ENCODE peak calls at places on chromosome X, in nine cellular contexts. One of them, this sample, is unnamed.

GRCh38 chrX:16320765-16321355 is 153.6 kb downstream of the MAGEB17 start:
- DNase-seq in CD4-positive, alpha-beta T cell: no peak
- DNase-seq in mesenchymal stem cell: peak; percentile 65
- DNase-seq in cardiac muscle cell: no peak
- DNase-seq in CD8-positive, alpha-beta memory T cell: no peak
- DNase-seq in Peyer's patch: no peak
- DNase-seq in SK-N-SH: no peak
- DNase-seq in IMR-90: peak; percentile 77
- DNase-seq in ovary: no peak
- DNase-seq in this sample: no peak

GRCh38 chrX:33204889-33205288 is 6.5 kb downstream of the DMD start:
- DNase-seq in CD8-positive, alpha-beta memory T cell: no peak
- DNase-seq in SK-N-SH: no peak
- DNase-seq in IMR-90: peak; percentile 59
- DNase-seq in ovary: no peak
- DNase-seq in Peyer's patch: no peak
- DNase-seq in cardiac muscle cell: no peak
- DNase-seq in CD4-positive, alpha-beta T cell: no peak
- DNase-seq in mesenchymal stem cell: no peak
- DNase-seq in this sample: no peak

GRCh38 chrX:49960061-49960460 is 37.7 kb downstream of the CLCN5 start:
- DNase-seq in IMR-90: no peak
- DNase-seq in mesenchymal stem cell: no peak
- DNase-seq in CD4-positive, alpha-beta T cell: no peak
- DNase-seq in CD8-positive, alpha-beta memory T cell: no peak
- DNase-seq in SK-N-SH: no peak
- DNase-seq in cardiac muscle cell: no peak
- DNase-seq in ovary: no peak
- DNase-seq in Peyer's patch: no peak
- DNase-seq in this sample: no peak

GRCh38 chrX:109830704-109831206 is 97.7 kb upstream of the ACSL4 start:
- DNase-seq in SK-N-SH: no peak
- DNase-seq in ovary: no peak
- DNase-seq in IMR-90: peak; percentile 75
- DNase-seq in CD4-positive, alpha-beta T cell: no peak
- DNase-seq in Peyer's patch: no peak
- DNase-seq in CD8-positive, alpha-beta memory T cell: no peak
- DNase-seq in mesenchymal stem cell: peak; percentile 81
- DNase-seq in cardiac muscle cell: no peak
- DNase-seq in this sample: no peak

GRCh38 chrX:122188751-122189150 is 995.3 kb upstream of the GRIA3 start:
- DNase-seq in IMR-90: no peak
- DNase-seq in CD4-positive, alpha-beta T cell: no peak
- DNase-seq in Peyer's patch: no peak
- DNase-seq in mesenchymal stem cell: no peak
- DNase-seq in ovary: no peak
- DNase-seq in CD8-positive, alpha-beta memory T cell: no peak
- DNase-seq in SK-N-SH: no peak
- DNase-seq in cardiac muscle cell: no peak
- DNase-seq in this sample: no peak

GRCh38 chrX:11151799-11152591 is 40.9 kb downstream of the HCCS start:
- DNase-seq in Peyer's patch: no peak
- DNase-seq in CD8-positive, alpha-beta memory T cell: no peak
- DNase-seq in IMR-90: no peak
- DNase-seq in CD4-positive, alpha-beta T cell: no peak
- DNase-seq in ovary: no peak
- DNase-seq in mesenchymal stem cell: no peak
- DNase-seq in cardiac muscle cell: no peak
- DNase-seq in SK-N-SH: no peak
- DNase-seq in this sample: no peak

GRCh38 chrX:120604359-120604782 is 470 bp downstream of the MCTS1 start:
- DNase-seq in CD8-positive, alpha-beta memory T cell: peak; percentile 31
- DNase-seq in Peyer's patch: no peak
- DNase-seq in mesenchymal stem cell: peak; percentile 61
- DNase-seq in CD4-positive, alpha-beta T cell: no peak
- DNase-seq in SK-N-SH: peak; percentile 55
- DNase-seq in IMR-90: peak; percentile 33
- DNase-seq in ovary: no peak
- DNase-seq in cardiac muscle cell: peak; percentile 1
- DNase-seq in this sample: no peak

GRCh38 chrX:135327299-135327698 is 18.0 kb downstream of the ETDC start:
- DNase-seq in IMR-90: peak; percentile 94
- DNase-seq in mesenchymal stem cell: peak; percentile 61
- DNase-seq in CD4-positive, alpha-beta T cell: no peak
- DNase-seq in SK-N-SH: no peak
- DNase-seq in cardiac muscle cell: no peak
- DNase-seq in CD8-positive, alpha-beta memory T cell: no peak
- DNase-seq in ovary: no peak
- DNase-seq in Peyer's patch: no peak
- DNase-seq in this sample: no peak

GRCh38 chrX:54134269-54134668 is 48.8 kb downstream of the FAM120C start:
- DNase-seq in mesenchymal stem cell: no peak
- DNase-seq in CD8-positive, alpha-beta memory T cell: no peak
- DNase-seq in CD4-positive, alpha-beta T cell: no peak
- DNase-seq in cardiac muscle cell: no peak
- DNase-seq in SK-N-SH: no peak
- DNase-seq in ovary: no peak
- DNase-seq in IMR-90: no peak
- DNase-seq in Peyer's patch: no peak
- DNase-seq in this sample: no peak

GRCh38 chrX:69031181-69031580 is 134.1 kb downstream of the PJA1 start:
- DNase-seq in cardiac muscle cell: peak; percentile 36
- DNase-seq in ovary: no peak
- DNase-seq in CD4-positive, alpha-beta T cell: no peak
- DNase-seq in mesenchymal stem cell: no peak
- DNase-seq in CD8-positive, alpha-beta memory T cell: no peak
- DNase-seq in IMR-90: no peak
- DNase-seq in SK-N-SH: peak; percentile 51
- DNase-seq in Peyer's patch: no peak
- DNase-seq in this sample: peak; percentile 7

GRCh38 chrX:12210921-12211320 is 72.6 kb downstream of the FRMPD4 start:
- DNase-seq in CD8-positive, alpha-beta memory T cell: no peak
- DNase-seq in ovary: no peak
- DNase-seq in SK-N-SH: no peak
- DNase-seq in mesenchymal stem cell: peak; percentile 6
- DNase-seq in cardiac muscle cell: no peak
- DNase-seq in Peyer's patch: no peak
- DNase-seq in IMR-90: peak; percentile 31
- DNase-seq in CD4-positive, alpha-beta T cell: no peak
- DNase-seq in this sample: no peak

GRCh38 chrX:22220941-22221340 is 51.8 kb upstream of the CBLL2 start:
- DNase-seq in Peyer's patch: no peak
- DNase-seq in cardiac muscle cell: no peak
- DNase-seq in ovary: no peak
- DNase-seq in IMR-90: peak; percentile 88
- DNase-seq in CD4-positive, alpha-beta T cell: no peak
- DNase-seq in mesenchymal stem cell: peak; percentile 72
- DNase-seq in CD8-positive, alpha-beta memory T cell: no peak
- DNase-seq in SK-N-SH: no peak
- DNase-seq in this sample: no peak

GRCh38 chrX:634306-634958 is 3.8 kb downstream of the SHOX start:
- DNase-seq in IMR-90: no peak
- DNase-seq in SK-N-SH: no peak
- DNase-seq in CD8-positive, alpha-beta memory T cell: no peak
- DNase-seq in CD4-positive, alpha-beta T cell: no peak
- DNase-seq in Peyer's patch: no peak
- DNase-seq in mesenchymal stem cell: no peak
- DNase-seq in ovary: no peak
- DNase-seq in cardiac muscle cell: no peak
- DNase-seq in this sample: no peak

GRCh38 chrX:1435241-1435900 is 17.3 kb downstream of the ASMTL start:
- DNase-seq in CD8-positive, alpha-beta memory T cell: no peak
- DNase-seq in IMR-90: no peak
- DNase-seq in Peyer's patch: peak; percentile 42
- DNase-seq in SK-N-SH: no peak
- DNase-seq in mesenchymal stem cell: no peak
- DNase-seq in cardiac muscle cell: no peak
- DNase-seq in ovary: no peak
- DNase-seq in CD4-positive, alpha-beta T cell: no peak
- DNase-seq in this sample: no peak

DNA sequence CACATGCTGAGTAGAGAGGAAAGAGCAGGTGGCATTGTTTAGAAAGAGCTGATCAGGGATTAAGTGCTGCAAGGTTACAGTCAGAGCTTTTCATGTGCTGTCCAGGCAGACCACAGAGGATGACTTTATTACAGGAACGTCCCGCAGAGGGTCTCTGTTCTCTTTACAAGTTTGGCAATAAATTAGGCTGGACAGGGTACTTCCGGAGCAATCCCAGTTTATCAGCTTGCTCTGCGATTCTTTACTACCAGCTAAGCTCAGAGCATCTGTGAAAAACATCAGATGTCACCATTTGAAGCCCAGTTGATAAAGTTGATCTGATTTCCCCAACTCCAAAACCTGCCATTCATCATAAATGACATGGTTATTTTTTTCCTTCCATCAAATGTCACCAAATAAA is 633.1 kb downstream of the NLGN4X start:
- DNase-seq in ovary: no peak
- DNase-seq in CD8-positive, alpha-beta memory T cell: no peak
- DNase-seq in cardiac muscle cell: no peak
- DNase-seq in CD4-positive, alpha-beta T cell: no peak
- DNase-seq in mesenchymal stem cell: no peak
- DNase-seq in SK-N-SH: peak; percentile 17
- DNase-seq in IMR-90: no peak
- DNase-seq in Peyer's patch: no peak
- DNase-seq in this sample: no peak
- H3K9me3 ChIP-seq in ovary: no peaks in the 10 kb centered on the region
- H3K9me3 ChIP-seq in CD8-positive, alpha-beta memory T cell: no peaks in the 10 kb centered on the region
- H3K9me3 ChIP-seq in cardiac muscle cell: no peaks in the 10 kb centered on the region
- H3K9me3 ChIP-seq in CD4-positive, alpha-beta T cell: no peaks in the 10 kb centered on the region
- H3K9me3 ChIP-seq in mesenchymal stem cell: peaks cover 14% of the 10 kb centered on the region
- H3K9me3 ChIP-seq in SK-N-SH: no peaks in the 10 kb centered on the region
- H3K9me3 ChIP-seq in IMR-90: peaks cover 4% of the 10 kb centered on the region
- H3K9me3 ChIP-seq in Peyer's patch: no peaks in the 10 kb centered on the region
- H3K9me3 ChIP-seq in this sample: no peaks in the 10 kb centered on the region

GRCh38 chrX:47456080-47456479 is 26.9 kb downstream of the ZNF41 start:
- DNase-seq in cardiac muscle cell: no peak
- DNase-seq in Peyer's patch: no peak
- DNase-seq in IMR-90: no peak
- DNase-seq in mesenchymal stem cell: no peak
- DNase-seq in ovary: no peak
- DNase-seq in CD4-positive, alpha-beta T cell: no peak
- DNase-seq in SK-N-SH: no peak
- DNase-seq in CD8-positive, alpha-beta memory T cell: no peak
- DNase-seq in this sample: no peak

GRCh38 chrX:47448165-47448806 is 34.7 kb downstream of the ZNF41 start:
- DNase-seq in CD4-positive, alpha-beta T cell: no peak
- DNase-seq in mesenchymal stem cell: no peak
- DNase-seq in SK-N-SH: no peak
- DNase-seq in CD8-positive, alpha-beta memory T cell: no peak
- DNase-seq in ovary: no peak
- DNase-seq in cardiac muscle cell: no peak
- DNase-seq in IMR-90: no peak
- DNase-seq in Peyer's patch: no peak
- DNase-seq in this sample: no peak

GRCh38 chrX:47447607-47448006 is 35.4 kb downstream of the ZNF41 start:
- DNase-seq in Peyer's patch: no peak
- DNase-seq in IMR-90: no peak
- DNase-seq in CD4-positive, alpha-beta T cell: no peak
- DNase-seq in cardiac muscle cell: no peak
- DNase-seq in SK-N-SH: no peak
- DNase-seq in CD8-positive, alpha-beta memory T cell: no peak
- DNase-seq in ovary: no peak
- DNase-seq in mesenchymal stem cell: no peak
- DNase-seq in this sample: no peak

GRCh38 chrX:47446971-47447370 is 36.1 kb downstream of the ZNF41 start:
- DNase-seq in CD8-positive, alpha-beta memory T cell: no peak
- DNase-seq in ovary: no peak
- DNase-seq in mesenchymal stem cell: no peak
- DNase-seq in cardiac muscle cell: no peak
- DNase-seq in CD4-positive, alpha-beta T cell: no peak
- DNase-seq in IMR-90: no peak
- DNase-seq in Peyer's patch: no peak
- DNase-seq in SK-N-SH: no peak
- DNase-seq in this sample: no peak

DNA sequence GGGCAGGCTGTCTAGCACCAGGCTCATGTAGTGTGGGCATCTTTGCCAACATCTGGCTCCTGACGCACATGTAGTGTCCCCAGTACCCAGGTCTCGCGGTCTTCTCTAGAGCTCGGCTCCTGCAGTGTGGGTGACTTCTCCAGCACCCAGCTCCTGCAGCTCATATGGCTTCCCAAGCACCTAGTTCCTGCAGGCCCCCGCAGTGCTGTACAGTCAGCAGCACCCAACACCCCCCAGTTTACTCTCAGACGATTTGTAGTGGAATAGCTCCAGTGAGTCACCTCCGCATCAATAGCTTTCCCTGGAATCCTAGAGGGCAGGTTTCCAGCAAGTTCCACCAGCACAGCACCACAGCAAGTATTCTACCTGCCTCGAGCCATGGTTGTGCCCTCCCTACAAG is 30.9 kb downstream of the ZNF41 start:
- DNase-seq in CD4-positive, alpha-beta T cell: no peak
- DNase-seq in SK-N-SH: no peak
- DNase-seq in ovary: no peak
- DNase-seq in CD8-positive, alpha-beta memory T cell: no peak
- DNase-seq in Peyer's patch: no peak
- DNase-seq in IMR-90: no peak
- DNase-seq in cardiac muscle cell: no peak
- DNase-seq in mesenchymal stem cell: no peak
- DNase-seq in this sample: no peak
- H3K9me3 ChIP-seq in CD4-positive, alpha-beta T cell: peaks cover 27% of the 10 kb centered on the region
- H3K9me3 ChIP-seq in SK-N-SH: no peaks in the 10 kb centered on the region
- H3K9me3 ChIP-seq in ovary: peaks cover 6% of the 10 kb centered on the region
- H3K9me3 ChIP-seq in CD8-positive, alpha-beta memory T cell: peaks cover 19% of the 10 kb centered on the region
- H3K9me3 ChIP-seq in Peyer's patch: no peaks in the 10 kb centered on the region
- H3K9me3 ChIP-seq in IMR-90: peaks cover 38% of the 10 kb centered on the region
- H3K9me3 ChIP-seq in cardiac muscle cell: peaks cover 3% of the 10 kb centered on the region
- H3K9me3 ChIP-seq in mesenchymal stem cell: peaks cover 87% of the 10 kb centered on the region
- H3K9me3 ChIP-seq in this sample: peaks cover 32% of the 10 kb centered on the region

GRCh38 chrX:78313526-78313925 is 13.9 kb downstream of the CYSLTR1 start:
- DNase-seq in cardiac muscle cell: no peak
- DNase-seq in CD4-positive, alpha-beta T cell: no peak
- DNase-seq in mesenchymal stem cell: no peak
- DNase-seq in ovary: no peak
- DNase-seq in IMR-90: no peak
- DNase-seq in SK-N-SH: no peak
- DNase-seq in Peyer's patch: no peak
- DNase-seq in CD8-positive, alpha-beta memory T cell: no peak
- DNase-seq in this sample: no peak
- H3K9me3 ChIP-seq in cardiac muscle cell: no peaks in the 10 kb centered on the region
- H3K9me3 ChIP-seq in CD4-positive, alpha-beta T cell: no peaks in the 10 kb centered on the region
- H3K9me3 ChIP-seq in mesenchymal stem cell: no peaks in the 10 kb centered on the region
- H3K9me3 ChIP-seq in ovary: no peaks in the 10 kb centered on the region
- H3K9me3 ChIP-seq in IMR-90: no peaks in the 10 kb centered on the region
- H3K9me3 ChIP-seq in SK-N-SH: no peaks in the 10 kb centered on the region
- H3K9me3 ChIP-seq in Peyer's patch: no peaks in the 10 kb centered on the region
- H3K9me3 ChIP-seq in CD8-positive, alpha-beta memory T cell: no peaks in the 10 kb centered on the region
- H3K9me3 ChIP-seq in this sample: no peaks in the 10 kb centered on the region

DNA sequence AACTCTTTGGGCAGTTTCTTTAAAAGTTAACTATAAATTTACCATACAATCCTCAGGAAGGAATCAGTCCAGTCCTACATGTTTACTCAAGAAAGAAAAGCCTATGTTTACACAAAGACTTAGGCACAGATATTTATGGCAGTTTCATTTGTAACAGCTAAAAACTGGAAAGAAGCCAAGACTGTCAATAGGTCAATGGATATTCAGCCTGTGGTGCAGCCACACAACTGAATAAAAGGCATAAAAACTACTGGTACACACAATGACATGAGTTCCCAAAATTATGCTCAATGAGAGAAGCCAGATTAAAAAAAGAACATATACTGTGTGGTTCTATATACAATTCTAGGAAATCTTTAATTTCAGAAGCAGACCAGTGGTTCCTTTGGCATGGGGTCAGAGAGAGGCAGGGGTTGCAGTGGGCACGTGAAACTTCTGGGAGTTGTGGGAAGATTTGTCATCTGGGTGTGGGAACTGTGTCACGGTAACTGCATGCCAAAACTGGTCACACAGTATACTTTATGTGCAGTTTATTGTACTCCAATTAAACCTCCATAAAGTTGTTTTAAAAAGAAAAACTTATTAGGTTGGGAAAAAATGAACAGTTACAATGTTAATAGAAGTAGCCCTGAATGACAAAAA is 26.8 kb upstream of the STS start:
- DNase-seq in cardiac muscle cell: no peak
- DNase-seq in Peyer's patch: no peak
- DNase-seq in CD8-positive, alpha-beta memory T cell: no peak
- DNase-seq in SK-N-SH: no peak
- DNase-seq in IMR-90: peak; percentile 58
- DNase-seq in mesenchymal stem cell: peak; percentile 69
- DNase-seq in ovary: no peak
- DNase-seq in CD4-positive, alpha-beta T cell: no peak
- DNase-seq in this sample: no peak
- H3K9me3 ChIP-seq in cardiac muscle cell: no peaks in the 10 kb centered on the region
- H3K9me3 ChIP-seq in Peyer's patch: no peaks in the 10 kb centered on the region
- H3K9me3 ChIP-seq in CD8-positive, alpha-beta memory T cell: no peaks in the 10 kb centered on the region
- H3K9me3 ChIP-seq in SK-N-SH: no peaks in the 10 kb centered on the region
- H3K9me3 ChIP-seq in IMR-90: no peaks in the 10 kb centered on the region
- H3K9me3 ChIP-seq in mesenchymal stem cell: no peaks in the 10 kb centered on the region
- H3K9me3 ChIP-seq in ovary: no peaks in the 10 kb centered on the region
- H3K9me3 ChIP-seq in CD4-positive, alpha-beta T cell: no peaks in the 10 kb centered on the region
- H3K9me3 ChIP-seq in this sample: no peaks in the 10 kb centered on the region